ENCODE peak calls at places on chromosome 6, in ten cellular contexts. One of them, this sample, is unnamed. For H3K4me1, the result is how much of the 10 kb centered on the place peaks cover.

GRCh38 chr6:39610229-39610628 is 115.0 kb downstream of the KIF6 start:
- DNase-seq in spleen: no peak
- DNase-seq in HCT116: no peak
- DNase-seq in Peyer's patch: no peak
- DNase-seq in sigmoid colon: no peak
- DNase-seq in transverse colon: no peak
- DNase-seq in HepG2: peak
- DNase-seq in right lobe of liver: no peak
- DNase-seq in body of pancreas: no peak
- DNase-seq in uterus: no peak
- DNase-seq in this sample: no peak

GRCh38 chr6:134363323-134364039 is 45.6 kb upstream of the SGK1 start:
- DNase-seq in HepG2: no peak
- DNase-seq in right lobe of liver: no peak
- DNase-seq in body of pancreas: no peak
- DNase-seq in spleen: no peak
- DNase-seq in HCT116: peak
- DNase-seq in Peyer's patch: no peak
- DNase-seq in uterus: no peak
- DNase-seq in sigmoid colon: no peak
- DNase-seq in transverse colon: no peak
- DNase-seq in this sample: no peak

GRCh38 chr6:126529605-126530004 is 189.7 kb downstream of the CENPW start:
- DNase-seq in HepG2: no peak
- DNase-seq in HCT116: no peak
- DNase-seq in body of pancreas: no peak
- DNase-seq in transverse colon: no peak
- DNase-seq in right lobe of liver: no peak
- DNase-seq in spleen: no peak
- DNase-seq in Peyer's patch: no peak
- DNase-seq in sigmoid colon: no peak
- DNase-seq in uterus: no peak
- DNase-seq in this sample: no peak

GRCh38 chr6:127058027-127058426 is 60.4 kb upstream of the RSPO3 start:
- DNase-seq in transverse colon: no peak
- DNase-seq in HepG2: no peak
- DNase-seq in HCT116: no peak
- DNase-seq in body of pancreas: no peak
- DNase-seq in right lobe of liver: no peak
- DNase-seq in spleen: no peak
- DNase-seq in Peyer's patch: no peak
- DNase-seq in uterus: no peak
- DNase-seq in sigmoid colon: no peak
- DNase-seq in this sample: no peak

GRCh38 chr6:159701413-159701999 is 8.5 kb upstream of the SOD2 start:
- DNase-seq in spleen: no peak
- DNase-seq in body of pancreas: no peak
- DNase-seq in sigmoid colon: peak
- DNase-seq in Peyer's patch: no peak
- DNase-seq in uterus: peak
- DNase-seq in transverse colon: no peak
- DNase-seq in HepG2: peak
- DNase-seq in right lobe of liver: peak
- DNase-seq in HCT116: no peak
- DNase-seq in this sample: no peak

GRCh38 chr6:12472601-12473038 is 182.5 kb downstream of the EDN1 start:
- DNase-seq in body of pancreas: peak
- DNase-seq in right lobe of liver: no peak
- DNase-seq in HCT116: no peak
- DNase-seq in Peyer's patch: no peak
- DNase-seq in transverse colon: no peak
- DNase-seq in HepG2: peak
- DNase-seq in spleen: no peak
- DNase-seq in uterus: peak
- DNase-seq in sigmoid colon: peak
- DNase-seq in this sample: no peak

GRCh38 chr6:53412751-53413150 is 64.0 kb upstream of the ELOVL5 start:
- DNase-seq in HepG2: no peak
- DNase-seq in transverse colon: no peak
- DNase-seq in Peyer's patch: no peak
- DNase-seq in uterus: no peak
- DNase-seq in body of pancreas: no peak
- DNase-seq in sigmoid colon: no peak
- DNase-seq in spleen: no peak
- DNase-seq in right lobe of liver: no peak
- DNase-seq in HCT116: no peak
- DNase-seq in this sample: no peak

GRCh38 chr6:46653439-46653942 is 716 bp downstream of the SLC25A27 start:
- DNase-seq in uterus: no peak
- DNase-seq in HepG2: no peak
- DNase-seq in spleen: no peak
- DNase-seq in Peyer's patch: no peak
- DNase-seq in HCT116: no peak
- DNase-seq in right lobe of liver: no peak
- DNase-seq in body of pancreas: no peak
- DNase-seq in transverse colon: no peak
- DNase-seq in sigmoid colon: no peak
- DNase-seq in this sample: no peak

GRCh38 chr6:28531479-28532128 is 5.9 kb downstream of the GPX5 start:
- DNase-seq in right lobe of liver: no peak
- DNase-seq in HCT116: no peak
- DNase-seq in HepG2: peak
- DNase-seq in uterus: no peak
- DNase-seq in transverse colon: no peak
- DNase-seq in spleen: no peak
- DNase-seq in Peyer's patch: no peak
- DNase-seq in sigmoid colon: no peak
- DNase-seq in body of pancreas: no peak
- DNase-seq in this sample: no peak

GRCh38 chr6:45441811-45442453 is 64.2 kb upstream of the SUPT3H start:
- DNase-seq in Peyer's patch: no peak
- DNase-seq in body of pancreas: no peak
- DNase-seq in uterus: no peak
- DNase-seq in transverse colon: no peak
- DNase-seq in HepG2: no peak
- DNase-seq in spleen: no peak
- DNase-seq in sigmoid colon: no peak
- DNase-seq in HCT116: no peak
- DNase-seq in right lobe of liver: no peak
- DNase-seq in this sample: no peak

GRCh38 chr6:13367396-13367795 is 39.1 kb upstream of the TBC1D7 start:
- DNase-seq in HCT116: no peak
- DNase-seq in HepG2: no peak
- DNase-seq in uterus: no peak
- DNase-seq in sigmoid colon: no peak
- DNase-seq in body of pancreas: no peak
- DNase-seq in transverse colon: no peak
- DNase-seq in Peyer's patch: no peak
- DNase-seq in right lobe of liver: no peak
- DNase-seq in spleen: no peak
- DNase-seq in this sample: no peak

GRCh38 chr6:21666788-21667681 is 73.5 kb downstream of the SOX4 start:
- DNase-seq in sigmoid colon: no peak
- DNase-seq in uterus: peak
- DNase-seq in Peyer's patch: no peak
- DNase-seq in right lobe of liver: no peak
- DNase-seq in spleen: no peak
- DNase-seq in transverse colon: peak
- DNase-seq in body of pancreas: no peak
- DNase-seq in HCT116: no peak
- DNase-seq in HepG2: no peak
- DNase-seq in this sample: peak

GRCh38 chr6:142760152-142760551 is 184.8 kb downstream of the HIVEP2 start:
- DNase-seq in right lobe of liver: no peak
- DNase-seq in Peyer's patch: no peak
- DNase-seq in transverse colon: no peak
- DNase-seq in uterus: no peak
- DNase-seq in HepG2: no peak
- DNase-seq in body of pancreas: no peak
- DNase-seq in spleen: no peak
- DNase-seq in sigmoid colon: no peak
- DNase-seq in HCT116: no peak
- DNase-seq in this sample: no peak

GRCh38 chr6:19723533-19723932 is 113.6 kb upstream of the ID4 start:
- DNase-seq in body of pancreas: no peak
- DNase-seq in uterus: no peak
- DNase-seq in HepG2: no peak
- DNase-seq in sigmoid colon: no peak
- DNase-seq in spleen: no peak
- DNase-seq in Peyer's patch: no peak
- DNase-seq in right lobe of liver: no peak
- DNase-seq in transverse colon: no peak
- DNase-seq in HCT116: no peak
- DNase-seq in this sample: no peak

GRCh38 chr6:47187883-47188587 is 121.7 kb downstream of the TNFRSF21 start:
- DNase-seq in uterus: no peak
- DNase-seq in body of pancreas: no peak
- DNase-seq in sigmoid colon: no peak
- DNase-seq in right lobe of liver: no peak
- DNase-seq in HepG2: peak
- DNase-seq in HCT116: no peak
- DNase-seq in Peyer's patch: no peak
- DNase-seq in spleen: no peak
- DNase-seq in transverse colon: peak
- DNase-seq in this sample: no peak

GRCh38 chr6:11412616-11413015 is 124.9 kb upstream of the TMEM170B start:
- DNase-seq in Peyer's patch: no peak
- DNase-seq in HepG2: no peak
- DNase-seq in spleen: no peak
- DNase-seq in HCT116: no peak
- DNase-seq in uterus: no peak
- DNase-seq in body of pancreas: no peak
- DNase-seq in right lobe of liver: no peak
- DNase-seq in transverse colon: no peak
- DNase-seq in sigmoid colon: no peak
- DNase-seq in this sample: no peak

GRCh38 chr6:6405031-6405430 is 84.6 kb upstream of the F13A1 start:
- DNase-seq in Peyer's patch: no peak
- DNase-seq in spleen: no peak
- DNase-seq in body of pancreas: no peak
- DNase-seq in HCT116: no peak
- DNase-seq in right lobe of liver: no peak
- DNase-seq in HepG2: peak
- DNase-seq in sigmoid colon: no peak
- DNase-seq in uterus: no peak
- DNase-seq in transverse colon: no peak
- DNase-seq in this sample: no peak
- H3K4me1 ChIP-seq in Peyer's patch: under half
- H3K4me1 ChIP-seq in spleen: under half
- H3K4me1 ChIP-seq in body of pancreas: under half
- H3K4me1 ChIP-seq in HCT116: under half
- H3K4me1 ChIP-seq in right lobe of liver: under half
- H3K4me1 ChIP-seq in HepG2: under half
- H3K4me1 ChIP-seq in sigmoid colon: under half
- H3K4me1 ChIP-seq in uterus: under half
- H3K4me1 ChIP-seq in transverse colon: under half
- H3K4me1 ChIP-seq in this sample: under half

GRCh38 chr6:130700397-130700796 is 126.8 kb upstream of the SMLR1 start:
- DNase-seq in transverse colon: no peak
- DNase-seq in HCT116: no peak
- DNase-seq in sigmoid colon: no peak
- DNase-seq in right lobe of liver: no peak
- DNase-seq in spleen: no peak
- DNase-seq in body of pancreas: no peak
- DNase-seq in Peyer's patch: no peak
- DNase-seq in HepG2: no peak
- DNase-seq in uterus: no peak
- DNase-seq in this sample: no peak

GRCh38 chr6:130696806-130697205 is 130.4 kb upstream of the SMLR1 start:
- DNase-seq in HepG2: no peak
- DNase-seq in HCT116: no peak
- DNase-seq in spleen: no peak
- DNase-seq in Peyer's patch: no peak
- DNase-seq in transverse colon: no peak
- DNase-seq in sigmoid colon: no peak
- DNase-seq in right lobe of liver: no peak
- DNase-seq in body of pancreas: no peak
- DNase-seq in uterus: no peak
- DNase-seq in this sample: no peak

GRCh38 chr6:130694617-130695016 is 132.6 kb upstream of the SMLR1 start:
- DNase-seq in uterus: no peak
- DNase-seq in transverse colon: no peak
- DNase-seq in sigmoid colon: no peak
- DNase-seq in spleen: no peak
- DNase-seq in body of pancreas: no peak
- DNase-seq in right lobe of liver: no peak
- DNase-seq in HCT116: no peak
- DNase-seq in HepG2: no peak
- DNase-seq in Peyer's patch: no peak
- DNase-seq in this sample: no peak

GRCh38 chr6:130693944-130694343 is 133.3 kb upstream of the SMLR1 start:
- DNase-seq in spleen: no peak
- DNase-seq in HepG2: no peak
- DNase-seq in transverse colon: no peak
- DNase-seq in HCT116: no peak
- DNase-seq in body of pancreas: no peak
- DNase-seq in Peyer's patch: no peak
- DNase-seq in right lobe of liver: no peak
- DNase-seq in uterus: no peak
- DNase-seq in sigmoid colon: no peak
- DNase-seq in this sample: no peak

GRCh38 chr6:130697661-130698535 is 129.3 kb upstream of the SMLR1 start:
- DNase-seq in body of pancreas: peak
- DNase-seq in sigmoid colon: no peak
- DNase-seq in right lobe of liver: no peak
- DNase-seq in transverse colon: peak
- DNase-seq in Peyer's patch: no peak
- DNase-seq in spleen: no peak
- DNase-seq in HepG2: peak
- DNase-seq in HCT116: peak
- DNase-seq in uterus: peak
- DNase-seq in this sample: peak
- TF ChIP-seq POLR2A in body of pancreas: no peak
- TF ChIP-seq POLR2A in sigmoid colon: no peak
- TF ChIP-seq POLR2A in right lobe of liver: no peak
- TF ChIP-seq POLR2A in transverse colon: no peak
- TF ChIP-seq POLR2A in Peyer's patch: no peak
- TF ChIP-seq POLR2A in spleen: no peak
- TF ChIP-seq POLR2A in HepG2: no peak
- TF ChIP-seq POLR2A in HCT116: no peak
- TF ChIP-seq POLR2A in uterus: no peak
- TF ChIP-seq POLR2A in this sample: no peak

GRCh38 chr6:158255974-158256601 is 56.2 kb upstream of the TULP4 start:
- DNase-seq in uterus: no peak
- DNase-seq in HCT116: no peak
- DNase-seq in spleen: no peak
- DNase-seq in sigmoid colon: no peak
- DNase-seq in right lobe of liver: no peak
- DNase-seq in HepG2: no peak
- DNase-seq in Peyer's patch: no peak
- DNase-seq in body of pancreas: no peak
- DNase-seq in transverse colon: no peak
- DNase-seq in this sample: no peak
- H3K4me1 ChIP-seq in uterus: under half
- H3K4me1 ChIP-seq in HCT116: under half
- H3K4me1 ChIP-seq in spleen: under half
- H3K4me1 ChIP-seq in sigmoid colon: under half
- H3K4me1 ChIP-seq in right lobe of liver: under half
- H3K4me1 ChIP-seq in HepG2: under half
- H3K4me1 ChIP-seq in Peyer's patch: under half
- H3K4me1 ChIP-seq in body of pancreas: under half
- H3K4me1 ChIP-seq in transverse colon: under half
- H3K4me1 ChIP-seq in this sample: under half

GRCh38 chr6:69866351-69867074 is at the start of gene COL19A1:
- DNase-seq in uterus: no peak
- DNase-seq in spleen: peak
- DNase-seq in HCT116: no peak
- DNase-seq in sigmoid colon: peak
- DNase-seq in HepG2: no peak
- DNase-seq in body of pancreas: peak
- DNase-seq in right lobe of liver: peak
- DNase-seq in transverse colon: peak
- DNase-seq in Peyer's patch: peak
- DNase-seq in this sample: no peak
- TF ChIP-seq POLR2A in uterus: no peak
- TF ChIP-seq POLR2A in spleen: no peak
- TF ChIP-seq POLR2A in HCT116: no peak
- TF ChIP-seq POLR2A in sigmoid colon: no peak
- TF ChIP-seq POLR2A in HepG2: no peak
- TF ChIP-seq POLR2A in body of pancreas: no peak
- TF ChIP-seq POLR2A in right lobe of liver: no peak
- TF ChIP-seq POLR2A in transverse colon: no peak
- TF ChIP-seq POLR2A in Peyer's patch: no peak
- TF ChIP-seq POLR2A in this sample: no peak

This sample was measured in ovary.